ENCODE peak calls at places on chromosomes 5 and 9, in four cellular contexts. One of them, this sample, is unnamed.

GRCh38 chr5:106956901-106957300 is 713.8 kb downstream of the EFNA5 start:
- DNase-seq in IMR-90: no peak
- DNase-seq in DND-41: no peak
- DNase-seq in AG04449: no peak
- DNase-seq in this sample: no peak

GRCh38 chr9:73845539-73845938 is 651.6 kb upstream of the RORB start:
- DNase-seq in IMR-90: no peak
- DNase-seq in DND-41: no peak
- DNase-seq in AG04449: no peak
- DNase-seq in this sample: no peak

GRCh38 chr9:87494970-87495471 is 2.6 kb upstream of the DAPK1 start:
- DNase-seq in DND-41: no peak
- DNase-seq in IMR-90: no peak
- DNase-seq in AG04449: no peak
- DNase-seq in this sample: no peak

GRCh38 chr9:34069831-34070230 is 21.1 kb upstream of the UBAP2 start:
- DNase-seq in AG04449: no peak
- DNase-seq in DND-41: no peak
- DNase-seq in IMR-90: no peak
- DNase-seq in this sample: no peak

GRCh38 chr5:132291026-132291425 is 3.2 kb upstream of the SLC22A4 start:
- DNase-seq in IMR-90: no peak
- DNase-seq in AG04449: no peak
- DNase-seq in DND-41: no peak
- DNase-seq in this sample: no peak

GRCh38 chr5:150263801-150264621 is 25.6 kb downstream of the CAMK2A start:
- DNase-seq in DND-41: no peak
- DNase-seq in AG04449: peak
- DNase-seq in IMR-90: peak
- DNase-seq in this sample: peak

GRCh38 chr9:93577940-93578682 is 1.7 kb downstream of the PHF2 start:
- DNase-seq in IMR-90: no peak
- DNase-seq in AG04449: no peak
- DNase-seq in DND-41: peak
- DNase-seq in this sample: no peak

GRCh38 chr5:126339215-126339805 is 83.9 kb upstream of the GRAMD2B start:
- DNase-seq in AG04449: peak
- DNase-seq in DND-41: peak
- DNase-seq in IMR-90: peak
- DNase-seq in this sample: peak

GRCh38 chr5:133910596-133910995 is 57.8 kb downstream of the C5orf15 start:
- DNase-seq in AG04449: no peak
- DNase-seq in DND-41: no peak
- DNase-seq in IMR-90: no peak
- DNase-seq in this sample: no peak

GRCh38 chr5:6633469-6634326 is 458 bp downstream of the SRD5A1 start:
- DNase-seq in AG04449: no peak
- DNase-seq in DND-41: peak
- DNase-seq in IMR-90: peak
- DNase-seq in this sample: no peak

GRCh38 chr9:99266136-99267023 is 44.3 kb downstream of the SEC61B start:
- DNase-seq in DND-41: peak
- DNase-seq in IMR-90: peak
- DNase-seq in AG04449: peak
- DNase-seq in this sample: peak

GRCh38 chr5:120958877-120959485 is 494.9 kb downstream of the PRR16 start:
- DNase-seq in DND-41: no peak
- DNase-seq in IMR-90: no peak
- DNase-seq in AG04449: no peak
- DNase-seq in this sample: no peak

GRCh38 chr5:78671609-78672008 is 23.0 kb upstream of the LHFPL2 start:
- DNase-seq in DND-41: no peak
- DNase-seq in AG04449: no peak
- DNase-seq in IMR-90: no peak
- DNase-seq in this sample: peak

GRCh38 chr5:43425965-43426364 is 13.8 kb upstream of the CCL28 start:
- DNase-seq in DND-41: no peak
- DNase-seq in AG04449: peak
- DNase-seq in IMR-90: peak
- DNase-seq in this sample: peak

GRCh38 chr9:137454506-137455360 is 4.4 kb downstream of the NSMF start:
- DNase-seq in DND-41: no peak
- DNase-seq in IMR-90: no peak
- DNase-seq in AG04449: no peak
- DNase-seq in this sample: no peak

GRCh38 chr5:91641730-91642350 is 258.7 kb upstream of the ARRDC3 start:
- DNase-seq in DND-41: no peak
- DNase-seq in AG04449: no peak
- DNase-seq in IMR-90: peak
- DNase-seq in this sample: peak

GRCh38 chr9:33351547-33351946 is 50.8 kb downstream of the AQP7 start:
- DNase-seq in IMR-90: no peak
- DNase-seq in AG04449: no peak
- DNase-seq in DND-41: no peak
- DNase-seq in this sample: no peak

GRCh38 chr5:1246711-1247431 is 21.7 kb downstream of the SLC6A18 start:
- DNase-seq in DND-41: peak
- DNase-seq in AG04449: no peak
- DNase-seq in IMR-90: no peak
- DNase-seq in this sample: no peak

GRCh38 chr9:99905833-99906402 is 536 bp upstream of the STX17 start:
- DNase-seq in AG04449: no peak
- DNase-seq in DND-41: no peak
- DNase-seq in IMR-90: peak
- DNase-seq in this sample: no peak

GRCh38 chr9:123419091-123419490 is 63.1 kb downstream of the CRB2 start:
- DNase-seq in AG04449: no peak
- DNase-seq in IMR-90: no peak
- DNase-seq in DND-41: no peak
- DNase-seq in this sample: no peak

GRCh38 chr9:25678147-25678666 is at the start of gene TUSC1:
- DNase-seq in AG04449: no peak
- DNase-seq in DND-41: no peak
- DNase-seq in IMR-90: peak
- DNase-seq in this sample: peak

GRCh38 chr5:88786789-88787188 is 96.2 kb downstream of the MEF2C start:
- DNase-seq in IMR-90: no peak
- DNase-seq in AG04449: no peak
- DNase-seq in DND-41: no peak
- DNase-seq in this sample: no peak

GRCh38 chr5:114118511-114118910 is 243.4 kb upstream of the KCNN2 start:
- DNase-seq in DND-41: no peak
- DNase-seq in AG04449: no peak
- DNase-seq in IMR-90: no peak
- DNase-seq in this sample: no peak

GRCh38 chr5:179610109-179610902 is 13.2 kb downstream of the HNRNPH1 start:
- DNase-seq in IMR-90: no peak
- DNase-seq in AG04449: no peak
- DNase-seq in DND-41: peak
- DNase-seq in this sample: no peak

GRCh38 chr5:119250946-119251901 is 104.6 kb upstream of the TNFAIP8 start:
- DNase-seq in DND-41: no peak
- DNase-seq in IMR-90: peak
- DNase-seq in AG04449: no peak
- DNase-seq in this sample: no peak

GRCh38 chr5:108867661-108868060 is 120.0 kb downstream of the FER start:
- DNase-seq in IMR-90: no peak
- DNase-seq in DND-41: no peak
- DNase-seq in AG04449: no peak
- DNase-seq in this sample: no peak